ENCODE peak calls at places on chromosomes 16 and 17, in nine cellular contexts. B, Q, A, V, W, R, P, I and C are unnamed samples.
A peak's percentile ranks its signal among the peaks of the same experiment; 100 is the strongest.

GRCh38 chr16:27449434-27450188 is 47.6 kb downstream of the IL21R start:
- DNase-seq in B (no peak), V (no peak), I (no peak), A (no peak), Q (no peak), W (no peak), P (no peak), R (peak; percentile 69), C (no peak)

GRCh38 chr17:49875690-49876089 is 27.8 kb upstream of the TAC4 start:
- DNase-seq in B (peak; percentile 72), I (no peak), V (no peak), P (no peak), Q (no peak), A (no peak), W (no peak), R (no peak), C (peak; percentile 27)

GRCh38 chr17:79672496-79672895 is 58.2 kb upstream of the ENPP7 start:
- DNase-seq in W (no peak), P (no peak), B (no peak), V (no peak), A (no peak), Q (no peak), R (no peak), I (no peak), C (no peak)

GRCh38 chr16:67108931-67109406 is 772 bp upstream of the PHAF1 start:
- DNase-seq in W (no peak), R (no peak), I (no peak), A (no peak), Q (no peak), B (no peak), P (no peak), V (no peak), C (peak; percentile 76)

GRCh38 chr17:78421534-78422266 is 43.3 kb downstream of the PGS1 start:
- DNase-seq in W (peak; percentile 71), Q (peak; percentile 78), P (peak; percentile 76), A (peak; percentile 48), B (peak; percentile 92), I (peak; percentile 76), V (peak; percentile 57), R (peak; percentile 69), C (peak; percentile 91)

GRCh38 chr16:28554634-28555423 is 1.1 kb downstream of the SGF29 start:
- DNase-seq in P (no peak), Q (peak; percentile 31), B (no peak), W (no peak), I (no peak), R (no peak), A (no peak), V (no peak), C (no peak)

GRCh38 chr16:20079106-20079505 is 5.4 kb upstream of the GPR139 start:
- DNase-seq in B (no peak), Q (no peak), A (no peak), R (no peak), I (no peak), V (no peak), W (no peak), P (no peak), C (no peak)

GRCh38 chr16:8589293-8590160 is 784 bp downstream of the TMEM114 start:
- DNase-seq in B (peak; percentile 47), I (no peak), W (no peak), Q (no peak), A (no peak), V (no peak), R (no peak), P (no peak), C (no peak)

GRCh38 chr16:90001761-90002503 is 17.3 kb downstream of the DBNDD1 start:
- DNase-seq in B (no peak), V (no peak), P (no peak), W (no peak), R (no peak), Q (no peak), I (no peak), A (no peak), C (no peak)

GRCh38 chr16:927406-927805 is 43.4 kb downstream of the LMF1 start:
- DNase-seq in I (no peak), A (no peak), B (no peak), V (no peak), W (no peak), P (no peak), R (no peak), Q (no peak), C (no peak)

GRCh38 chr16:58499615-58500328 is at the start of gene NDRG4:
- DNase-seq in Q (peak; percentile 79), R (no peak), I (peak; percentile 58), V (peak; percentile 45), B (peak; percentile 97), A (peak; percentile 50), P (no peak), W (peak; percentile 78), C (peak; percentile 62)

GRCh38 chr17:79941088-79942010 is 94.3 kb downstream of the TBC1D16 start:
- DNase-seq in A (no peak), R (no peak), P (peak; percentile 4), V (no peak), B (no peak), I (no peak), Q (no peak), W (no peak), C (peak; percentile 11)

GRCh38 chr17:9123594-9124553 is 102.6 kb downstream of the NTN1 start:
- DNase-seq in R (no peak), P (no peak), W (no peak), A (no peak), B (no peak), I (no peak), V (no peak), Q (peak; percentile 42), C (no peak)

GRCh38 chr17:36691606-36692005 is 90.2 kb downstream of the MRM1 start:
- DNase-seq in Q (no peak), I (no peak), P (no peak), B (no peak), W (no peak), V (no peak), R (no peak), A (no peak), C (no peak)

GRCh38 chr17:59105852-59106462 is 723 bp downstream of the TRIM37 start:
- DNase-seq in B (no peak), R (peak; percentile 81), Q (peak; percentile 73), P (peak; percentile 68), I (peak; percentile 57), A (peak; percentile 68), V (no peak), W (no peak), C (peak; percentile 66)

GRCh38 chr16:24670623-24671454 is 58.6 kb upstream of the TNRC6A start:
- DNase-seq in A (no peak), W (peak; percentile 55), Q (peak; percentile 93), I (peak; percentile 64), R (no peak), V (no peak), B (peak; percentile 62), P (peak; percentile 64), C (peak; percentile 88)

GRCh38 chr16:83994087-83994486 is 26.0 kb downstream of the NECAB2 start:
- DNase-seq in R (no peak), I (no peak), A (no peak), W (no peak), Q (peak; percentile 98), B (no peak), V (no peak), P (no peak), C (no peak)

GRCh38 chr16:3814755-3815154 is 65.8 kb downstream of the CREBBP start:
- DNase-seq in W (no peak), B (no peak), A (no peak), R (no peak), V (no peak), P (no peak), I (no peak), Q (no peak), C (no peak)

GRCh38 chr17:53490447-53490968 is 332.2 kb upstream of the KIF2B start:
- DNase-seq in A (no peak), Q (no peak), V (no peak), B (no peak), P (no peak), I (no peak), R (no peak), W (no peak), C (no peak)
- H3K9me3 ChIP-seq in A (no peaks in the 10 kb centered on the region), Q (no peaks in the 10 kb centered on the region), V (no peaks in the 10 kb centered on the region), B (no peaks in the 10 kb centered on the region), P (no peaks in the 10 kb centered on the region), I (no peaks in the 10 kb centered on the region), R (no peaks in the 10 kb centered on the region), W (no peaks in the 10 kb centered on the region), C (no peaks in the 10 kb centered on the region)

GRCh38 chr17:20927586-20927985 is 115.2 kb downstream of the USP22 start:
- DNase-seq in A (no peak), I (no peak), Q (no peak), V (no peak), W (no peak), B (no peak), P (no peak), R (no peak), C (peak; percentile 76)
- H3K9me3 ChIP-seq in A (no peaks in the 10 kb centered on the region), I (no peaks in the 10 kb centered on the region), Q (no peaks in the 10 kb centered on the region), V (no peaks in the 10 kb centered on the region), W (no peaks in the 10 kb centered on the region), B (no peaks in the 10 kb centered on the region), P (no peaks in the 10 kb centered on the region), R (no peaks in the 10 kb centered on the region), C (no peaks in the 10 kb centered on the region)

DNA sequence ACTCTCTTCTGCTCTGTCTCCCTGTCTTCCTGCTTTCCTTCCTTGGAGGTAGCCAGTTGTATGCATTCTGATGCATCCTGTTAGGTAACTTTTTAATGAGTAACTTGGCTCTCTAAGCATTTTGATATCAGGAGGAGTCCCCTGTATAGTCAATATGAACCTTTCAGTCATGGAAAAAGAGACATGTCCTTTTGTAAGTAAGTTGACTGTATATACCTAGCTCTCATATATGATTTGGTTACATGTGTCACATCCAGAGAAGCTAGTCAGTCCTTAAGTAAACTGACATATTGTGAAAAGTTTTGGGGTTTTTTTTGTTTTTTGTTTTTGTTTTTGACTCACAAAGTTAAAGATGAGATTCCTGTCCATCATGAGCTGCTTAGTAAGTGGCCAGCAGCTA is 18.8 kb downstream of the UTP18 start:
- DNase-seq in I (no peak), P (no peak), V (no peak), Q (no peak), A (no peak), W (no peak), R (no peak), B (no peak), C (no peak)
- H3K9me3 ChIP-seq in I (no peaks in the 10 kb centered on the region), P (no peaks in the 10 kb centered on the region), V (no peaks in the 10 kb centered on the region), Q (no peaks in the 10 kb centered on the region), A (no peaks in the 10 kb centered on the region), W (no peaks in the 10 kb centered on the region), R (no peaks in the 10 kb centered on the region), B (no peaks in the 10 kb centered on the region), C (no peaks in the 10 kb centered on the region)

GRCh38 chr16:35310999-35311398 is 1851.6 kb downstream of the TP53TG3F start:
- DNase-seq in W (no peak), Q (no peak), A (no peak), R (no peak), I (no peak), B (no peak), V (no peak), P (no peak), C (no peak)

GRCh38 chr16:35308674-35309073 is 1849.3 kb downstream of the TP53TG3F start:
- DNase-seq in V (no peak), W (no peak), A (no peak), Q (no peak), I (no peak), B (no peak), P (no peak), R (no peak), C (no peak)

GRCh38 chr16:35302859-35303258 is 1843.4 kb downstream of the TP53TG3F start:
- DNase-seq in P (no peak), Q (no peak), A (no peak), W (no peak), R (no peak), V (no peak), B (no peak), I (no peak), C (no peak)

GRCh38 chr16:35305476-35305875 is 1846.1 kb downstream of the TP53TG3F start:
- DNase-seq in Q (no peak), V (no peak), B (no peak), P (no peak), R (no peak), I (no peak), A (no peak), W (no peak), C (no peak)

GRCh38 chr16:35306915-35307314 is 1847.5 kb downstream of the TP53TG3F start:
- DNase-seq in B (no peak), R (no peak), V (no peak), P (no peak), I (no peak), Q (no peak), W (no peak), A (no peak), C (no peak)
- H3K9me3 ChIP-seq in B (peaks cover 99% of the 10 kb centered on the region), R (peaks cover 5% of the 10 kb centered on the region), V (no peaks in the 10 kb centered on the region), P (no peaks in the 10 kb centered on the region), I (peaks cover 6% of the 10 kb centered on the region), Q (no peaks in the 10 kb centered on the region), W (peaks cover 67% of the 10 kb centered on the region), A (no peaks in the 10 kb centered on the region), C (no peaks in the 10 kb centered on the region)